ENCODE peak calls at places on chromosomes 6 and 20, in six cellular contexts. One of them, this sample, is unnamed.

GRCh38 chr6:6891949-6892461 is 215.8 kb upstream of the RREB1 start:
- DNase-seq in A549: no peak
- DNase-seq in HepG2: no peak
- DNase-seq in GM12878: no peak
- DNase-seq in endothelial cell of umbilical vein: no peak
- DNase-seq in K562: no peak
- DNase-seq in this sample: peak; percentile 93

GRCh38 chr6:85677243-85677956 is 34.7 kb upstream of the SYNCRIP start:
- DNase-seq in A549: no peak
- DNase-seq in HepG2: no peak
- DNase-seq in GM12878: no peak
- DNase-seq in endothelial cell of umbilical vein: peak; percentile 49
- DNase-seq in K562: no peak
- DNase-seq in this sample: peak; percentile 24

GRCh38 chr6:134714679-134715078 is 235.2 kb downstream of the ALDH8A1 start:
- DNase-seq in A549: no peak
- DNase-seq in HepG2: no peak
- DNase-seq in GM12878: no peak
- DNase-seq in endothelial cell of umbilical vein: peak; percentile 26
- DNase-seq in K562: no peak
- DNase-seq in this sample: no peak

GRCh38 chr6:153790048-153790447 is 249.0 kb upstream of the OPRM1 start:
- DNase-seq in A549: peak; percentile 2
- DNase-seq in HepG2: peak; percentile 49
- DNase-seq in GM12878: no peak
- DNase-seq in endothelial cell of umbilical vein: no peak
- DNase-seq in K562: no peak
- DNase-seq in this sample: peak; percentile 7

GRCh38 chr6:145758086-145758485 is 22.8 kb upstream of the EPM2A start:
- DNase-seq in A549: no peak
- DNase-seq in HepG2: no peak
- DNase-seq in GM12878: no peak
- DNase-seq in endothelial cell of umbilical vein: no peak
- DNase-seq in K562: no peak
- DNase-seq in this sample: no peak

GRCh38 chr6:4774715-4775590 is 1.3 kb upstream of the CDYL start:
- DNase-seq in A549: no peak
- DNase-seq in HepG2: no peak
- DNase-seq in GM12878: no peak
- DNase-seq in endothelial cell of umbilical vein: peak; percentile 22
- DNase-seq in K562: no peak
- DNase-seq in this sample: peak; percentile 75

GRCh38 chr20:17605131-17605660 is 35.3 kb downstream of the DSTN start:
- DNase-seq in A549: no peak
- DNase-seq in HepG2: peak; percentile 80
- DNase-seq in GM12878: no peak
- DNase-seq in endothelial cell of umbilical vein: no peak
- DNase-seq in K562: no peak
- DNase-seq in this sample: no peak

GRCh38 chr20:51910202-51911050 is 108.1 kb upstream of the SALL4 start:
- DNase-seq in A549: peak; percentile 71
- DNase-seq in HepG2: no peak
- DNase-seq in GM12878: no peak
- DNase-seq in endothelial cell of umbilical vein: peak; percentile 49
- DNase-seq in K562: no peak
- DNase-seq in this sample: no peak

GRCh38 chr6:48069280-48069679 is 41.7 kb downstream of the PTCHD4 start:
- DNase-seq in A549: no peak
- DNase-seq in HepG2: no peak
- DNase-seq in GM12878: no peak
- DNase-seq in endothelial cell of umbilical vein: no peak
- DNase-seq in K562: no peak
- DNase-seq in this sample: no peak

GRCh38 chr6:12343440-12344162 is 53.4 kb downstream of the EDN1 start:
- DNase-seq in A549: peak; percentile 46
- DNase-seq in HepG2: peak; percentile 90
- DNase-seq in GM12878: no peak
- DNase-seq in endothelial cell of umbilical vein: peak; percentile 18
- DNase-seq in K562: no peak
- DNase-seq in this sample: no peak
- TF ChIP-seq MYC in A549: no peak
- TF ChIP-seq MYC in HepG2: no peak
- TF ChIP-seq MYC in GM12878: no peak
- TF ChIP-seq MYC in endothelial cell of umbilical vein: no peak
- TF ChIP-seq MYC in K562: no peak
- TF ChIP-seq MYC in this sample: no peak

GRCh38 chr6:139533573-139534471 is 159.4 kb upstream of the CITED2 start:
- DNase-seq in A549: no peak
- DNase-seq in HepG2: no peak
- DNase-seq in GM12878: no peak
- DNase-seq in endothelial cell of umbilical vein: peak; percentile 79
- DNase-seq in K562: peak; percentile 73
- DNase-seq in this sample: no peak
- TF ChIP-seq POLR2A in A549: no peak
- TF ChIP-seq POLR2A in HepG2: no peak
- TF ChIP-seq POLR2A in GM12878: no peak
- TF ChIP-seq POLR2A in endothelial cell of umbilical vein: no peak
- TF ChIP-seq POLR2A in K562: no peak
- TF ChIP-seq POLR2A in this sample: no peak

GRCh38 chr6:70289299-70289698 is 13.6 kb downstream of the COL9A1 start:
- DNase-seq in A549: no peak
- DNase-seq in HepG2: peak; percentile 14
- DNase-seq in GM12878: no peak
- DNase-seq in endothelial cell of umbilical vein: no peak
- DNase-seq in K562: no peak
- DNase-seq in this sample: peak; percentile 6
- TF ChIP-seq CTCF in A549: peak; percentile 9
- TF ChIP-seq CTCF in HepG2: peak; percentile 15
- TF ChIP-seq CTCF in GM12878: no peak
- TF ChIP-seq CTCF in endothelial cell of umbilical vein: no peak
- TF ChIP-seq CTCF in K562: no peak
- TF ChIP-seq CTCF in this sample: no peak

GRCh38 chr6:137707038-137707589 is 159.9 kb upstream of the TNFAIP3 start:
- DNase-seq in A549: no peak
- DNase-seq in HepG2: no peak
- DNase-seq in GM12878: no peak
- DNase-seq in endothelial cell of umbilical vein: no peak
- DNase-seq in K562: no peak
- DNase-seq in this sample: no peak

GRCh38 chr6:137708481-137708880 is 158.6 kb upstream of the TNFAIP3 start:
- DNase-seq in A549: no peak
- DNase-seq in HepG2: no peak
- DNase-seq in GM12878: no peak
- DNase-seq in endothelial cell of umbilical vein: no peak
- DNase-seq in K562: no peak
- DNase-seq in this sample: no peak

GRCh38 chr6:137709424-137710281 is 157.4 kb upstream of the TNFAIP3 start:
- DNase-seq in A549: no peak
- DNase-seq in HepG2: no peak
- DNase-seq in GM12878: no peak
- DNase-seq in endothelial cell of umbilical vein: no peak
- DNase-seq in K562: no peak
- DNase-seq in this sample: no peak

GRCh38 chr6:137706065-137706422 is 161.0 kb upstream of the TNFAIP3 start:
- DNase-seq in A549: no peak
- DNase-seq in HepG2: no peak
- DNase-seq in GM12878: no peak
- DNase-seq in endothelial cell of umbilical vein: no peak
- DNase-seq in K562: no peak
- DNase-seq in this sample: no peak

DNA sequence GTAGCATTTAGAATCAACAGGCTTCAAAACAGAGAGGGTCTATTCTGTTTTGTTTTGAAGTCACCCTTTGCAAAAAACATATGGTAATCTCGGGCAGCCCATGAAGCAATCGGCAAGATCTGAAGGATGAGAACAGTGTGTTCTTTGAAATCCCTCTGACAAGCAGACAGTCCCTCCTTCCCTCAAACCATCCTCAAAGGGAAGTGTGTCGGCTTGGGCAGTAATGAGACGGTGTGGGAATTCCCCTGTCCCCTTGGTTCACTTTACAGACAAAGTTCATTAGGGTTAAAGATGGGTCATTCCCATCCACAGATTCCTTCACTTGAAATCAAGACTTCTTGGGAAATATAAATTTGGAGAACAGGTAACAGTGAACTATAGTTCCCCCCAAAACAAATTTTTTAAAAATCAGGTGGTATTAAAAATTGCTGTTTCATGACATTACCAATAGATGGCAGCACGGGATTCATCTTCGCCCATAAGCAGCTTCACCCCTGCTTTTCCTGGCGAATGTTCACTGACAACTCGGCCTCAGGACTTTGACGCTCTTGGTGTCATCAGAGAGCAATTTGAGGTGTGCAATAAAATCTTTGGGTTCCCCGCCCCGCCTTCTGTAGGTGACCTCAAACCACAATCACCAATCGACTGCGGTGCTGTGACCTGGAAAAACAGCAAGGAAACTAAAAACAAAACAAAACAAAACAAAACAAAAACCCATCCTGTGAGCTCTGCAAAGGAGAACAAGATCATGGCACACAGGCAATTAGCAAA is 159.3 kb upstream of the TNFAIP3 start:
- DNase-seq in A549: peak; percentile 23
- DNase-seq in HepG2: peak; percentile 99
- DNase-seq in GM12878: peak; percentile 97
- DNase-seq in endothelial cell of umbilical vein: peak; percentile 68
- DNase-seq in K562: peak; percentile 44
- DNase-seq in this sample: peak; percentile 91
- TF ChIP-seq MYC in A549: no peak
- TF ChIP-seq MYC in HepG2: no peak
- TF ChIP-seq MYC in GM12878: no peak
- TF ChIP-seq MYC in endothelial cell of umbilical vein: no peak
- TF ChIP-seq MYC in K562: peak; percentile 17
- TF ChIP-seq MYC in this sample: peak; percentile 10

GRCh38 chr6:75412937-75413662 is 80.5 kb downstream of the FILIP1 start:
- DNase-seq in A549: no peak
- DNase-seq in HepG2: no peak
- DNase-seq in GM12878: no peak
- DNase-seq in endothelial cell of umbilical vein: peak; percentile 78
- DNase-seq in K562: no peak
- DNase-seq in this sample: no peak
- TF ChIP-seq POLR2A in A549: no peak
- TF ChIP-seq POLR2A in HepG2: no peak
- TF ChIP-seq POLR2A in GM12878: no peak
- TF ChIP-seq POLR2A in endothelial cell of umbilical vein: no peak
- TF ChIP-seq POLR2A in K562: no peak
- TF ChIP-seq POLR2A in this sample: no peak

DNA sequence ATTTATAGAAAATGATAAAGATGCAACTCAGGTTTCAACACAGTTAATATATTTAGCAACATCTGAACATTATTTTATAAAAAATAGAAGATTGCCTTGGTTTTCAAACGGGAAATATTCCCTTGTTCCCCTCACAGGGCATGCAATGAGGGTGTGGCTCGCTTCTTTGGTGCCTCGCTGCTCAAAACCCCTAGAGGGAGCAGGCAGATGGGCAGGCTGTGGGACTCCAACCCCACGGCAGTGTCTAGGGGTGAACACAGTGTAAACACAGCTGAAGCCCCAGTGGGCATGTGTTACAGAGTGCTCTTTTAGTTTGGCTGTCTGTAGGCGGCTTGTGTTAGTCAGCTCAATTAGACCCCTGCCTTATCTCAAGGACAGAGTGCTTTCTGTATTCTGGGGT is 560.8 kb upstream of the IMPG1 start:
- DNase-seq in A549: no peak
- DNase-seq in HepG2: no peak
- DNase-seq in GM12878: no peak
- DNase-seq in endothelial cell of umbilical vein: no peak
- DNase-seq in K562: no peak
- DNase-seq in this sample: peak; percentile 9
- TF ChIP-seq CTCF in A549: no peak
- TF ChIP-seq CTCF in HepG2: no peak
- TF ChIP-seq CTCF in GM12878: no peak
- TF ChIP-seq CTCF in endothelial cell of umbilical vein: no peak
- TF ChIP-seq CTCF in K562: no peak
- TF ChIP-seq CTCF in this sample: peak; percentile 17

GRCh38 chr6:53794720-53795253 is at the start of gene LRRC1:
- DNase-seq in A549: peak; percentile 74
- DNase-seq in HepG2: peak; percentile 88
- DNase-seq in GM12878: peak; percentile 44
- DNase-seq in endothelial cell of umbilical vein: peak; percentile 95
- DNase-seq in K562: peak; percentile 32
- DNase-seq in this sample: peak; percentile 87

GRCh38 chr6:53796451-53796780 is 1.6 kb downstream of the LRRC1 start:
- DNase-seq in A549: no peak
- DNase-seq in HepG2: peak; percentile 48
- DNase-seq in GM12878: no peak
- DNase-seq in endothelial cell of umbilical vein: peak; percentile 40
- DNase-seq in K562: no peak
- DNase-seq in this sample: no peak

GRCh38 chr6:53795254-53795701 is 473 bp downstream of the LRRC1 start:
- DNase-seq in A549: no peak
- DNase-seq in HepG2: no peak
- DNase-seq in GM12878: no peak
- DNase-seq in endothelial cell of umbilical vein: no peak
- DNase-seq in K562: no peak
- DNase-seq in this sample: no peak

GRCh38 chr6:53796791-53797190 is 2.0 kb downstream of the LRRC1 start:
- DNase-seq in A549: no peak
- DNase-seq in HepG2: no peak
- DNase-seq in GM12878: no peak
- DNase-seq in endothelial cell of umbilical vein: peak; percentile 43
- DNase-seq in K562: no peak
- DNase-seq in this sample: no peak

GRCh38 chr6:53795702-53796450 is 1.1 kb downstream of the LRRC1 start:
- DNase-seq in A549: no peak
- DNase-seq in HepG2: peak; percentile 29
- DNase-seq in GM12878: no peak
- DNase-seq in endothelial cell of umbilical vein: peak; percentile 49
- DNase-seq in K562: no peak
- DNase-seq in this sample: no peak
- TF ChIP-seq MYC in A549: no peak
- TF ChIP-seq MYC in HepG2: peak; percentile 15
- TF ChIP-seq MYC in GM12878: no peak
- TF ChIP-seq MYC in endothelial cell of umbilical vein: no peak
- TF ChIP-seq MYC in K562: no peak
- TF ChIP-seq MYC in this sample: no peak

GRCh38 chr20:53926428-53927028 is 143.9 kb downstream of the BCAS1 start:
- DNase-seq in A549: peak; percentile 68
- DNase-seq in HepG2: peak; percentile 98
- DNase-seq in GM12878: peak; percentile 99
- DNase-seq in endothelial cell of umbilical vein: peak; percentile 96
- DNase-seq in K562: no peak
- DNase-seq in this sample: peak; percentile 95
- TF ChIP-seq POLR2A in A549: no peak
- TF ChIP-seq POLR2A in HepG2: no peak
- TF ChIP-seq POLR2A in GM12878: peak; percentile 67
- TF ChIP-seq POLR2A in endothelial cell of umbilical vein: peak; percentile 38
- TF ChIP-seq POLR2A in K562: no peak
- TF ChIP-seq POLR2A in this sample: no peak